ENCODE peak calls at places on chromosomes 7 and 10, in six cellular contexts. K, V, A, C, Q and P are unnamed samples.

GRCh38 chr7:121397346-121397745 is 1.2 kb upstream of the FAM3C start:
- DNase-seq in K (no peak), V (no peak), A (no peak), C (no peak), Q (no peak), P (no peak)

GRCh38 chr7:77887567-77887966 is 89.0 kb downstream of the PHTF2 start:
- DNase-seq in K (no peak), V (peak), A (no peak), C (peak), Q (no peak), P (no peak)

GRCh38 chr10:114868801-114869200 is 47.2 kb downstream of the FHIP2A start:
- DNase-seq in K (no peak), V (peak), A (no peak), C (peak), Q (no peak), P (no peak)

GRCh38 chr7:125032943-125033342 is 103.3 kb upstream of the POT1 start:
- DNase-seq in K (no peak), V (no peak), A (no peak), C (no peak), Q (no peak), P (no peak)

GRCh38 chr10:120607016-120607709 is 150.1 kb downstream of the PLPP4 start:
- DNase-seq in K (no peak), V (no peak), A (no peak), C (peak), Q (no peak), P (no peak)

GRCh38 chr7:2109936-2110585 is 122.7 kb downstream of the MAD1L1 start:
- DNase-seq in K (no peak), V (peak), A (no peak), C (peak), Q (peak), P (no peak)

GRCh38 chr7:65448824-65449504 is 75.3 kb downstream of the ZNF92 start:
- DNase-seq in K (no peak), V (peak), A (no peak), C (peak), Q (no peak), P (no peak)

GRCh38 chr7:31811650-31812461 is 124.8 kb downstream of the PPP1R17 start:
- DNase-seq in K (no peak), V (peak), A (no peak), C (no peak), Q (no peak), P (no peak)

GRCh38 chr7:278081-278480 is 11.9 kb upstream of the FOXL3 start:
- DNase-seq in K (no peak), V (no peak), A (no peak), C (no peak), Q (no peak), P (peak)

GRCh38 chr10:663844-664243 is 25.6 kb downstream of the DIP2C start:
- DNase-seq in K (no peak), V (no peak), A (peak), C (no peak), Q (no peak), P (no peak)

GRCh38 chr10:132309466-132309865 is 1.7 kb upstream of the STK32C start:
- DNase-seq in K (no peak), V (no peak), A (peak), C (no peak), Q (no peak), P (peak)

GRCh38 chr7:71237945-71238344 is 106.0 kb downstream of the GALNT17 start:
- DNase-seq in K (no peak), V (no peak), A (no peak), C (no peak), Q (no peak), P (no peak)

GRCh38 chr10:62071846-62072281 is 170.4 kb downstream of the ARID5B start:
- DNase-seq in K (no peak), V (no peak), A (no peak), C (no peak), Q (no peak), P (no peak)

GRCh38 chr7:127872122-127872521 is 159.1 kb downstream of the LRRC4 start:
- DNase-seq in K (peak), V (no peak), A (no peak), C (no peak), Q (no peak), P (no peak)

GRCh38 chr7:45456747-45457146 is 117.4 kb upstream of the ADCY1 start:
- DNase-seq in K (no peak), V (no peak), A (no peak), C (peak), Q (no peak), P (no peak)

GRCh38 chr10:6741561-6741960 is 161.5 kb upstream of the PRKCQ start:
- DNase-seq in K (no peak), V (peak), A (no peak), C (no peak), Q (no peak), P (no peak)

DNA sequence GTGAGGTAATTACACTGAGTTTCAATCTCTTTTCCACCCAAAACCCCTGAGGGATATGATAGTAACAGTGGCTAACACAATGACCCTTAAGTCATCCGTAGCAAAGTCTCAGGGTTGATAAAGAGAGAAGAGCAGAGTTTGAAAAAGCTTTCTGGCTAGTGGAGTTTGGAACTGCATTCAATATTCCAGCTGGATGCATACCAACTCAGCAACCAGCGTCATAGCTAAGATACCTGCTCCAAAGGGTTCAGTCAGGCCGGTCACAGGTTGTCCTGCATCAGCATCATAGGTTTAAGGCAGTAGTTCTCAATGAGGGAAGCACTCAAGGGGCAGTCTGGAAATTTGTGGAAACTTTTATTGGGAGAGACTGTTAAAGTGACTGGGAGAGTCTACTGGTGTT is 93.5 kb downstream of the CNOT4 start:
- DNase-seq in K (no peak), V (no peak), A (peak), C (no peak), Q (no peak), P (no peak)
- TF ChIP-seq CTCF in K (no peak), V (no peak), A (no peak), C (no peak), Q (no peak), P (no peak)

DNA sequence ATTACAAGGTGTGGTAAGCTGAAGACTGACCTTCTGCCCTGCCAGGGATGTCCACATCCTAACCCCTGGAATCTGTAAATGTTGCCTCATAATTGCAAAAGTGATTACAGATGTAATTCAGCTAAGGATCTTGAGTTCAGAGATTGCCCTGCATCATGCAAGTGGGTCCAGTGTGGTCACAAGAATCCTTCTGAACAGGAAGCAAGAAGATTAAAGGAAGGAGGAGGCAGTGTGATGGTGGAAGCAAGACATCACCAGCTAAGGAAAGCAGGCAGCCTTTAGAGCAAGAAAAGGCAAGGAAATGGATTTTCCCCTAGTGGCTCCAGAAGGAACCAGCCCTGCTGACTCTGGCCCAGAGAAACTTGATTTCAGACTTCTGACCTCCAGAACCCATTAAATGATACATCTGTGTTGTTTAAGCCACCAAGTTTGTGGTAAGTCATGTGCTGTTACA is 78.1 kb downstream of the USP6NL start:
- DNase-seq in K (no peak), V (peak), A (no peak), C (no peak), Q (no peak), P (no peak)
- TF ChIP-seq CTCF in K (no peak), V (peak), A (no peak), C (peak), Q (peak), P (peak)

GRCh38 chr7:27723086-27723485 is 16.9 kb upstream of the TAX1BP1 start:
- DNase-seq in K (no peak), V (no peak), A (no peak), C (no peak), Q (peak), P (no peak)
- TF ChIP-seq CTCF in K (no peak), V (peak), A (peak), C (peak), Q (no peak), P (peak)

DNA sequence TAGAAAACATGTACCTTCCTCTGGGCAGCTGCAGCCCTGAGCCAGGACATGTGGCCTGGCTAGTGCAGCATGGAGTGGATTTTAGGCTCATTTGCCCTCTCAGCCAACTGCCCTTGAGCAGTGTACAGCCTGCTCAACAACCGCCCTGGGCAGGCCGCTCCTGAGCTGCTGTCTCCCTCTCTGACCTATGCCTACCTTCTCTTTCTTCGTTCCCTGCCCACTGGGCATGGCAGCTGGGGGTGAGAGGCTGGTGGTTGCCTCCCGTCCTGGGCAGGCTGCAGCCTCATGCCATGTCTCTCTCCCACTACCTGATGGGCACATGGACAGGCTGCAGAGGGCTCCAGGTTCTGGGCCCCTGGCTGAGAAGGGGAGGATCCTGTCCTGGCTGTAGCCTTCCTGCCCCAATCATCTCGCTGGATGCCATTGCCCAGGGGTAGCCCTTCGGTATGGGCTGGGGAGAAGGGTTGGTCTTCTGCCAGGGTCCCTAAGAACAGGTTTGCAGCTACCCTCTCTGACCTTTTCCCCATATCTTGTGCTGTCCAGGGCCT is 97.3 kb downstream of the NEURL1 start:
- DNase-seq in K (no peak), V (no peak), A (no peak), C (no peak), Q (no peak), P (no peak)
- TF ChIP-seq CTCF in K (no peak), V (no peak), A (no peak), C (no peak), Q (no peak), P (no peak)

GRCh38 chr10:103706047-103706446 is 149.3 kb downstream of the SH3PXD2A start:
- DNase-seq in K (no peak), V (no peak), A (no peak), C (no peak), Q (no peak), P (no peak)
- TF ChIP-seq CTCF in K (no peak), V (no peak), A (no peak), C (no peak), Q (no peak), P (peak)

GRCh38 chr10:13099144-13099665 is 758 bp upstream of the OPTN start:
- DNase-seq in K (peak), V (peak), A (peak), C (peak), Q (no peak), P (no peak)
- TF ChIP-seq CTCF in K (peak), V (peak), A (peak), C (no peak), Q (no peak), P (peak)

GRCh38 chr7:76326646-76327233 is 24.3 kb downstream of the HSPB1 start:
- DNase-seq in K (no peak), V (peak), A (no peak), C (no peak), Q (no peak), P (no peak)

GRCh38 chr7:76327610-76328009 is 25.1 kb downstream of the HSPB1 start:
- DNase-seq in K (no peak), V (no peak), A (no peak), C (no peak), Q (no peak), P (no peak)

GRCh38 chr7:76328390-76328789 is 25.9 kb downstream of the HSPB1 start:
- DNase-seq in K (no peak), V (no peak), A (no peak), C (no peak), Q (no peak), P (no peak)

GRCh38 chr7:76325811-76326210 is 23.3 kb downstream of the HSPB1 start:
- DNase-seq in K (no peak), V (no peak), A (no peak), C (no peak), Q (no peak), P (no peak)

DNA sequence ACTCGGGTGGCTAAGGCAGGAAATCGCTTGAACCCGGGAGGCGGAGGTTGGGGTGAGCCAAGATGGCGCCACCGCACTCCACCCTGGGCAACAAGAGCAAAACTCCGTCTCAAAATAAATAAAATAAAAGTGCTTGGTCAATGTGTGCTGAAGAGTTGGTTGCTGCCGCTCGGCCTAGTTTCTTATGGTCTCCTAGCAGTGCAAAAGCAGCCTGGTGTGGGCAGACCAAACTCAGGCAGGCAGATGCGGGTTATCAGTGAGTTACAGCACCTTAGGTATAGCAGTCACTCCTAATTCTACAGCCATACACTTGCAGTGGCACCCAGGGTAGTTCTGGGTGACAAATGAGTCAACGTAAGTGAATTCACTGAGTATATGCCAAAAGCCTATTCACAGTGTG is 22.6 kb downstream of the HSPB1 start:
- DNase-seq in K (no peak), V (no peak), A (no peak), C (no peak), Q (no peak), P (no peak)
- TF ChIP-seq CTCF in K (no peak), V (no peak), A (no peak), C (no peak), Q (no peak), P (no peak)

DNA sequence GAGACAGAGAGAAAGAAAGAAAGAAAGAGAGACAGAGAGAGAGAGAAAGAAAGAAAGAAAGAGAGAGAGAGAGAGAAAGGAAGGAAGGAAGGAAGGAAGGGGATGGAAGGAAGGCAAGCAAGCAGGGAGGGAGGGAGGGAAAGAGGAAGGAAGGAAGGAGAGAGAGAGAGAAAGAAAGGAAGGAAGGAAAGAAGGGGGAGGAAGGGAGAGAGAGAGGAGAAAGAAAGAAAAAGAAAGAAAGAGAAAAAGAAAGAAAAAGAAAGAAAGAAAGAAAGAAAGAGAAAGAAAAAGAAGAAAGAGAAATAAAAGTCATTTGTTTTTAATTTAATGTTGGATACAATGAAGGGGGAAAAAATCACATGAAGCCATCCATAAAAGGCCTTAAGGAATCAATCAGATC is 4.6 kb upstream of the RASSF4 start:
- DNase-seq in K (no peak), V (no peak), A (no peak), C (no peak), Q (no peak), P (no peak)
- TF ChIP-seq CTCF in K (no peak), V (no peak), A (no peak), C (no peak), Q (no peak), P (no peak)